ENCODE peak calls at places on chromosomes 16 and 17, in five cellular contexts. A is fibroblast of the aortic adventitia, P is psoas muscle, I is colonic mucosa, J is breast epithelium. Z is an unnamed sample.

GRCh38 chr16:12095275-12096161 is 119.0 kb downstream of the SNX29 start:
- DNase-seq in A (peak; percentile 70), P (peak; percentile 79), I (peak; percentile 66), J (no peak), Z (peak; percentile 65)

GRCh38 chr16:60642956-60643355 is 1393.3 kb downstream of the CDH8 start:
- DNase-seq in A (no peak), P (no peak), I (no peak), J (no peak), Z (no peak)

GRCh38 chr17:9255838-9256237 is 234.5 kb downstream of the NTN1 start:
- DNase-seq in A (no peak), P (no peak), I (no peak), J (no peak), Z (no peak)

GRCh38 chr16:56848056-56848936 is 16.7 kb upstream of the SLC12A3 start:
- DNase-seq in A (peak; percentile 80), P (peak; percentile 61), I (no peak), J (no peak), Z (no peak)

GRCh38 chr16:70680495-70681381 is 5.1 kb downstream of the MTSS2 start:
- DNase-seq in A (no peak), P (peak; percentile 60), I (no peak), J (no peak), Z (no peak)

GRCh38 chr17:29246638-29247037 is at the start of gene CRYBA1:
- DNase-seq in A (no peak), P (no peak), I (no peak), J (no peak), Z (no peak)

GRCh38 chr17:81733507-81734404 is 21.7 kb downstream of the SLC25A10 start:
- DNase-seq in A (peak; percentile 65), P (peak; percentile 93), I (peak; percentile 89), J (peak; percentile 73), Z (peak; percentile 94)

GRCh38 chr16:82055728-82056549 is 20.9 kb downstream of the HSD17B2 start:
- DNase-seq in A (no peak), P (no peak), I (no peak), J (no peak), Z (no peak)

GRCh38 chr16:16004314-16004749 is 54.9 kb downstream of the ABCC1 start:
- DNase-seq in A (peak; percentile 87), P (no peak), I (no peak), J (no peak), Z (no peak)

GRCh38 chr17:8290043-8290442 is 1.6 kb downstream of the RANGRF start:
- DNase-seq in A (no peak), P (no peak), I (no peak), J (no peak), Z (no peak)

DNA sequence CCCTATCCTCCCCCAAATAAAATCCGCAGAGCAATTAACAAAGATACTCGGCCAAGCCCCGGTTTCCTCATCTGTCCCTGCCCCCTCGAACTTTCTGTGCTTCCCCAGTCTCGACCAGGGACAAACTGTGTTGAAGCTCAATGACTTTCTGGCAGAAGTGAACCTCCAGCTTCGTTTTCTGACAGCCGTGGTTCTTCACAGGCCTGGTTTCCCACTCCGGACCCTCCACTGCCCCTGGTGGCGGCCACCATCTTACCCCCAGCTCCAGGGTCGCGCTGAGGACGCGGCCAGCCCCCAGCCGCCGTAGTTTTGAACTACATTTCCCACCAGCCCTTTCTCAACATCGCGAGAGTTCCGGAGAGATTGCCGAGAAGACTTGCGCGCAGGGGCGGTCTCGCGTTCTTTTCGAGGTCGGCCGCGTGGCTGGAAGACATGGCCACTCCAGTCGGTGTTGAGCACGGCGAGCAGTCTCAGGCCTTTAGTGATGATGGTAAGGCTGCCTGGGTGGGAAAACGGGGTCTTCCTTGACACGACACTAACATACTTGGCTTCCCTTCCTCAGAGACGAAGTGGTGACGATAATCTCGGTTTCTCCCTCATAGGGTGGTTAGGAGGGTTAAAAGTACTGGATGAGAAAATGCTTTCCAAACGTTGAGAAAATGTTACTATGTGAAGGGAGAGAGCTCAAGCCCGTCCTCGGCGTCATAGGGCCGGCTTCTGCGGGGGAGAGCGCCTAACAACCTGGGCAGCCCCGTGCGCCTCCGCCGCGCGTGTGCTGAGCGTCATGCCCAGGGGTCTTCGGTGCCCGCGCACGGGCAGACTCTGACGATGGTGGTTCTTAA is 17.7 kb downstream of the PRCD start:
- DNase-seq in A (peak; percentile 98), P (peak; percentile 97), I (peak; percentile 96), J (peak; percentile 93), Z (peak; percentile 91)
- TF ChIP-seq CTCF in A (peak; percentile 76), P (peak; percentile 60), I (peak; percentile 31), J (peak; percentile 80), Z (peak; percentile 36)

DNA sequence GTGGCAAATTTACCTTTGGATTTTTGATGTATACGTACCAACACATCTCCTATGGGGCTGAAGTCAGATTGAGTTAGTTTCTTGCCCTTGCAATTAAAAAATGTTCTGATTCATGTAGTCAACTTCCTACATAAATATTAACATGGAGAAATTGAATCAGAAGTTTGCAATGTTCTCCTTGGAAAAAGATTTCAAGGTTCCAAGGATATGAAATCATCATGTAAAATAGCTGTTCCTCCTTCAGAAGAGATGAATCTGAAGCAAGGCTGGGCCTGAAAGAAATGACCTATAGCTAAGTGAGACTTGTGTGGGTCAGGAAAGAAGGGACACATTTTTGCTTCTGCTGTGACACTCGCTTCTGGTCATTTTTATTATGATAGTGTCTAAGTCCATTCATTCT is 131.7 kb downstream of the RGS9 start:
- DNase-seq in A (peak; percentile 22), P (no peak), I (no peak), J (no peak), Z (no peak)
- TF ChIP-seq CTCF in A (no peak), P (no peak), I (no peak), J (no peak), Z (no peak)

GRCh38 chr16:77784441-77785356 is 3.7 kb upstream of the VAT1L start:
- DNase-seq in A (peak; percentile 21), P (no peak), I (no peak), J (no peak), Z (no peak)
- TF ChIP-seq CTCF in A (peak; percentile 39), P (no peak), I (no peak), J (no peak), Z (no peak)

GRCh38 chr17:15380447-15380846 is 39.0 kb upstream of the TEKT3 start:
- DNase-seq in A (no peak), P (no peak), I (no peak), J (no peak), Z (no peak)

GRCh38 chr17:15379659-15380058 is 38.3 kb upstream of the TEKT3 start:
- DNase-seq in A (no peak), P (no peak), I (no peak), J (no peak), Z (no peak)

GRCh38 chr17:15378243-15378642 is 36.8 kb upstream of the TEKT3 start:
- DNase-seq in A (no peak), P (no peak), I (no peak), J (no peak), Z (no peak)

GRCh38 chr17:15377608-15378007 is 36.2 kb upstream of the TEKT3 start:
- DNase-seq in A (peak; percentile 78), P (no peak), I (no peak), J (no peak), Z (no peak)

GRCh38 chr17:15377200-15377599 is 35.8 kb upstream of the TEKT3 start:
- DNase-seq in A (peak; percentile 76), P (no peak), I (no peak), J (no peak), Z (no peak)
- TF ChIP-seq CTCF in A (peak; percentile 28), P (no peak), I (no peak), J (no peak), Z (no peak)

GRCh38 chr17:4625181-4625601 is 16.3 kb downstream of the ALOX15 start:
- DNase-seq in A (peak; percentile 23), P (no peak), I (no peak), J (no peak), Z (no peak)

GRCh38 chr17:4631431-4631830 is 10.0 kb downstream of the ALOX15 start:
- DNase-seq in A (no peak), P (no peak), I (no peak), J (no peak), Z (no peak)

GRCh38 chr17:4623249-4623648 is 18.2 kb downstream of the ALOX15 start:
- DNase-seq in A (peak; percentile 57), P (no peak), I (no peak), J (no peak), Z (no peak)

GRCh38 chr17:4622375-4622774 is 19.1 kb downstream of the ALOX15 start:
- DNase-seq in A (no peak), P (no peak), I (no peak), J (no peak), Z (no peak)

GRCh38 chr17:4626734-4627256 is 14.7 kb downstream of the ALOX15 start:
- DNase-seq in A (no peak), P (no peak), I (no peak), J (no peak), Z (no peak)
- TF ChIP-seq CTCF in A (no peak), P (no peak), I (no peak), J (no peak), Z (no peak)

DNA sequence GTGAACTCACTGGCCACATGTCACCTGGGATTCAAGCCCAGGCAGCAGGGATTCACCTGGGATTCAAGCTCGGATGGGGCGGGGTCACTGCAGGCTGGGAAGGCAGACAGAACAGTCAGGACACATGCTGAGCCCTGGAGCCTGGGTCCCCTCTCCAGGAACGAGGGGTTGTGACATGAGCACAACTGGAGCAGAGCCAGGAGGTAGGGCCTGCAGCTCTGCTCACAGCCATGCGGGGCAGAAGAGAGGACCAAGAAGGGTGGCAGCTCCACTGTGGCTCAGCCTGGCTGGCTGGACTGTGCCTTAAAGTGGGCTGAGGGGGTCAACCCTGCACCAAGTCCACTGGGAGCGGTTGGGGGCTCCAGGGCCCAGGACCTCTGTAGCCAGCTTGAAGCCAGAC is 150.1 kb downstream of the RAB11FIP4 start:
- DNase-seq in A (no peak), P (no peak), I (no peak), J (no peak), Z (no peak)
- TF ChIP-seq CTCF in A (peak; percentile 12), P (no peak), I (no peak), J (no peak), Z (no peak)

GRCh38 chr17:51640108-51640622 is 379.8 kb downstream of the UTP18 start:
- DNase-seq in A (no peak), P (no peak), I (no peak), J (no peak), Z (peak; percentile 16)
- TF ChIP-seq CTCF in A (no peak), P (peak; percentile 48), I (no peak), J (no peak), Z (peak; percentile 45)

GRCh38 chr16:25106567-25107465 is 4.7 kb upstream of the LCMT1 start:
- DNase-seq in A (peak; percentile 80), P (peak; percentile 98), I (peak; percentile 95), J (peak; percentile 93), Z (peak; percentile 89)
- TF ChIP-seq CTCF in A (peak; percentile 20), P (peak; percentile 35), I (no peak), J (no peak), Z (peak; percentile 33)